ENCODE peak calls at places on chromosomes 6 and 20, in four cellular contexts. P is HEK293T, A is HepG2, B is K562. C is an unnamed sample.

GRCh38 chr20:38748863-38749153 is 548 bp downstream of the ACTR5 start:
- DNase-seq in P (no peak), A (no peak), B (no peak), C (no peak)

GRCh38 chr6:43666181-43666920 is 21.2 kb downstream of the MRPS18A start:
- DNase-seq in P (no peak), A (no peak), B (no peak), C (no peak)

GRCh38 chr6:79167931-79168694 is 66.4 kb downstream of the HMGN3 start:
- DNase-seq in P (no peak), A (no peak), B (no peak), C (no peak)

GRCh38 chr20:62830821-62831220 is 14.0 kb downstream of the COL9A3 start:
- DNase-seq in P (no peak), A (no peak), B (peak), C (no peak)

GRCh38 chr20:56843817-56844216 is 214.7 kb downstream of the TFAP2C start:
- DNase-seq in P (no peak), A (no peak), B (no peak), C (peak)

GRCh38 chr6:16969699-16970695 is 131.9 kb upstream of the STMND1 start:
- DNase-seq in P (no peak), A (no peak), B (no peak), C (no peak)

GRCh38 chr20:35719717-35720116 is 20.5 kb downstream of the ROMO1 start:
- DNase-seq in P (no peak), A (no peak), B (no peak), C (no peak)

GRCh38 chr6:73610444-73611275 is 43.1 kb downstream of the SLC17A5 start:
- DNase-seq in P (no peak), A (peak), B (no peak), C (no peak)

GRCh38 chr6:160315310-160315709 is 32.9 kb upstream of the SLC22A3 start:
- DNase-seq in P (no peak), A (no peak), B (no peak), C (no peak)

GRCh38 chr6:130482645-130483390 is 117.0 kb downstream of the TMEM200A start:
- DNase-seq in P (no peak), A (no peak), B (no peak), C (no peak)

GRCh38 chr6:61810047-61810446 is 476.0 kb downstream of the KHDRBS2 start:
- DNase-seq in P (no peak), A (no peak), B (no peak), C (no peak)

DNA sequence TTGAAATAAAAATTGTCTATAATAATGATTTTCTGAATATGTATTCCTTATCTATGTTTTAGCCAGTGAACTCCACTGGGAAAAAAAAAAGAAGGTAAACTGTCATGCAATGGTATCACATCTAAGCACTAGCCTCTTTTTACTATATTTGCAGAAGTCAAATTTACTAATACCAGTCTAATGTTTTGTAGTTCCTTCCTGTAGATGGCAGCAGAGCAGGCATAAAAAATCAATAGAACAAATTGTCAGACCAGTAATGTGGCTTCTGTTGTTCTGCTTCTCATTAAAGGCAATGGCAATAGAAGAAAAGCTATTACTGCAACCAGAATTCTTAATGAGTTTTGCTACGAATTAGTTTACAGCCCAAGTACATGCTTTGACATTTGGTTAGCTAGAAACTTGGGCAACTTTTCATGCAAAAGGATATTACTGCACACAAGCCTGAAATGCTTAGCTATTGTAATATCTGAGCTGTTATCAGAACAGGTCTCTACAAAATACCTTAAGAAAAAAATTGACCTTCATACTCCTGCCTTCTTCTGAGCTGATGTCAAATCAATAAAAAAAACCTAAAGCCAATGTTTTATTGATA is 476.9 kb downstream of the KHDRBS2 start:
- DNase-seq in P (peak), A (peak), B (no peak), C (no peak)
- TF ChIP-seq ELF4 in P (no peak), A (no peak), B (no peak), C (no peak)

GRCh38 chr6:2734517-2735076 is 16.1 kb downstream of the MYLK4 start:
- DNase-seq in P (no peak), A (no peak), B (no peak), C (peak)
- TF ChIP-seq ELF4 in P (no peak), A (no peak), B (no peak), C (no peak)

GRCh38 chr6:6858533-6858982 is 249.2 kb upstream of the RREB1 start:
- DNase-seq in P (no peak), A (no peak), B (peak), C (no peak)

GRCh38 chr6:6859722-6860121 is 248.0 kb upstream of the RREB1 start:
- DNase-seq in P (no peak), A (no peak), B (no peak), C (no peak)

GRCh38 chr6:6857528-6857927 is 250.2 kb upstream of the RREB1 start:
- DNase-seq in P (no peak), A (no peak), B (no peak), C (no peak)

GRCh38 chr6:6861346-6861745 is 246.4 kb upstream of the RREB1 start:
- DNase-seq in P (no peak), A (peak), B (no peak), C (no peak)

GRCh38 chr6:6856538-6857523 is 250.9 kb upstream of the RREB1 start:
- DNase-seq in P (no peak), A (no peak), B (no peak), C (peak)
- TF ChIP-seq ELF4 in P (no peak), A (no peak), B (no peak), C (no peak)

GRCh38 chr20:45963059-45964011 is 8.7 kb downstream of the ZNF335 start:
- DNase-seq in P (no peak), A (peak), B (peak), C (no peak)

GRCh38 chr20:45959126-45959525 is 12.9 kb downstream of the ZNF335 start:
- DNase-seq in P (no peak), A (no peak), B (no peak), C (no peak)

GRCh38 chr20:45959956-45960630 is 11.9 kb downstream of the ZNF335 start:
- DNase-seq in P (no peak), A (no peak), B (no peak), C (no peak)

GRCh38 chr20:45964024-45964423 is 8.0 kb downstream of the ZNF335 start:
- DNase-seq in P (no peak), A (no peak), B (peak), C (no peak)

GRCh38 chr20:45962031-45962755 is 9.8 kb downstream of the ZNF335 start:
- DNase-seq in P (no peak), A (no peak), B (no peak), C (no peak)
- TF ChIP-seq ELF4 in P (no peak), A (no peak), B (no peak), C (no peak)

GRCh38 chr20:44540834-44541233 is 19.0 kb upstream of the SERINC3 start:
- DNase-seq in P (no peak), A (no peak), B (no peak), C (no peak)
- TF ChIP-seq ELF4 in P (no peak), A (no peak), B (no peak), C (no peak)

DNA sequence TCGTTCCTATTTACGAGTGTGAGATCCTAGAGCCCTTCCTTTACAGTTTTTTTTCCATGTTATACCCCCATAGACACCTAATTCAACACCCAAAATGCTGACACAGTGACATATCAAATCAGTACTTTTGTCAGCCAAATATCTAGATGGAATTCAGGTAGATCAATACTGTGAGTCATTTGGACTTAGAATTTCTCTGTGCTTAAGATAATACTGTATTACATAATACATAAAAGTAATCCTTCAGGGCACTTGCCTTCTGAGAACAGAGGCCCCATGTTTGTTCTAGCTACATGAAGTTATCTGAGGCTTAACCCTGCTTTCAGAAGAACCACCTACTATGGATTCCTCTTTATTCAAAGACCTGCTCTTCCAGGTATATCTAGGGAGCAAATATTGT is 623.1 kb downstream of the PHF3 start:
- DNase-seq in P (no peak), A (peak), B (no peak), C (no peak)
- TF ChIP-seq ELF4 in P (no peak), A (no peak), B (no peak), C (no peak)

DNA sequence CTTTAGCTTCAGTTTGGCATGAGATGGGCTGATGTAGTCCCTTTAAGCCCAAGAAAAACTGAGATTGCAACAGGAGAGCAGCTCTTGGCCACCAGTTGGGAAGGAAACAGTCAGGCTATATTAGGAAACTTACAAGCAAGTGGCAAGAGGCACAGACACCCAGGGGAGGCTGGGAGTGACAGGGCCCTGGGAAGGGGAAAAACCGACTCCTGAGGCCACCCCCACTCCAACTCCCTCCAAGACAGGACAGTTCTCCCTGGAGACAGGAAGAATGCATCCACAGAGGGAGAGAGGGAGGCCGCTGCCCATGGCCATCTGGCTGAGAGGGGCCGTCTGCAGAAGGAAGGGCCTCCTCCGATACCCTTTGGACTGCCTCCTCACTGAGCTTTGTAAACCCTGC is 20.5 kb downstream of the JPH2 start:
- DNase-seq in P (no peak), A (no peak), B (no peak), C (no peak)
- TF ChIP-seq ELF4 in P (no peak), A (no peak), B (no peak), C (no peak)

GRCh38 chr6:107716688-107717089 is 107.4 kb downstream of the SCML4 start:
- DNase-seq in P (peak), A (no peak), B (peak), C (no peak)
- TF ChIP-seq ELF4 in P (no peak), A (no peak), B (no peak), C (no peak)

GRCh38 chr6:5094327-5094726 is 9.2 kb downstream of the PPP1R3G start:
- DNase-seq in P (no peak), A (no peak), B (no peak), C (no peak)

GRCh38 chr6:5095236-5095635 is 10.1 kb downstream of the PPP1R3G start:
- DNase-seq in P (no peak), A (no peak), B (no peak), C (no peak)

GRCh38 chr6:5099537-5099936 is 14.4 kb downstream of the PPP1R3G start:
- DNase-seq in P (no peak), A (no peak), B (no peak), C (no peak)

GRCh38 chr6:5098501-5099270 is 13.5 kb downstream of the PPP1R3G start:
- DNase-seq in P (no peak), A (no peak), B (no peak), C (no peak)

GRCh38 chr6:5096482-5096881 is 11.3 kb downstream of the PPP1R3G start:
- DNase-seq in P (no peak), A (no peak), B (no peak), C (no peak)
- TF ChIP-seq ELF4 in P (no peak), A (no peak), B (no peak), C (no peak)

C was measured in WTC11.